ENCODE peak calls at places on chromosomes 12 and 14, in six cellular contexts. O is heart left ventricle, I is neural progenitor cell, K is GM10248, B is fibroblast of lung, A is pancreas. X is an unnamed sample.

GRCh38 chr12:64181504-64182291 is 40.4 kb downstream of the KICS2 start:
- DNase-seq in O (no peak), I (peak), K (no peak), B (peak), A (peak), X (no peak)

GRCh38 chr12:111304642-111305071 is 64.2 kb downstream of the PHETA1 start:
- DNase-seq in O (no peak), I (peak), K (peak), B (no peak), A (no peak), X (no peak)

GRCh38 chr12:76878045-76878898 is 547 bp downstream of the CSRP2 start:
- DNase-seq in O (no peak), I (peak), K (peak), B (peak), A (peak), X (peak)

GRCh38 chr12:50708619-50709018 is 55.3 kb upstream of the ATF1 start:
- DNase-seq in O (no peak), I (no peak), K (no peak), B (no peak), A (no peak), X (no peak)

GRCh38 chr12:116141110-116141832 is 136.2 kb downstream of the MED13L start:
- DNase-seq in O (no peak), I (no peak), K (no peak), B (no peak), A (no peak), X (no peak)

GRCh38 chr12:128586630-128587029 is 237.1 kb downstream of the SLC15A4 start:
- DNase-seq in O (no peak), I (peak), K (no peak), B (no peak), A (no peak), X (no peak)

GRCh38 chr14:64549805-64550538 is at the start of gene PPP1R36:
- DNase-seq in O (peak), I (peak), K (peak), B (peak), A (peak), X (no peak)

GRCh38 chr12:75041481-75041880 is 168.2 kb downstream of the KCNC2 start:
- DNase-seq in O (no peak), I (no peak), K (no peak), B (no peak), A (no peak), X (no peak)

GRCh38 chr14:21612324-21612723 is 22.4 kb downstream of the OR10G2 start:
- DNase-seq in O (no peak), I (no peak), K (peak), B (no peak), A (no peak), X (no peak)

GRCh38 chr14:88129306-88130056 is 124.5 kb downstream of the GPR65 start:
- DNase-seq in O (no peak), I (no peak), K (no peak), B (peak), A (no peak), X (no peak)

GRCh38 chr12:56839489-56840442 is 76.6 kb downstream of the HSD17B6 start:
- DNase-seq in O (peak), I (peak), K (peak), B (peak), A (peak), X (no peak)

GRCh38 chr12:91685917-91686316 is 459.7 kb downstream of the BTG1 start:
- DNase-seq in O (no peak), I (no peak), K (no peak), B (peak), A (no peak), X (no peak)

GRCh38 chr12:19967486-19967885 is 400.9 kb upstream of the PDE3A start:
- DNase-seq in O (no peak), I (no peak), K (no peak), B (peak), A (peak), X (no peak)

GRCh38 chr12:106307176-106307575 is 4.6 kb downstream of the TCP11L2 start:
- DNase-seq in O (no peak), I (no peak), K (no peak), B (no peak), A (no peak), X (no peak)
- TF ChIP-seq CTCF in O (no peak), I (no peak), K (no peak), B (no peak), A (no peak), X (no peak)

GRCh38 chr12:26954027-26954426 is 15.8 kb downstream of the FGFR1OP2 start:
- DNase-seq in O (no peak), I (no peak), K (no peak), B (no peak), A (no peak), X (no peak)
- TF ChIP-seq CTCF in O (no peak), I (no peak), K (no peak), B (no peak), A (no peak), X (no peak)

GRCh38 chr12:65637774-65638173 is 186.5 kb upstream of the HMGA2 start:
- DNase-seq in O (no peak), I (no peak), K (no peak), B (peak), A (no peak), X (no peak)

GRCh38 chr12:65638324-65638723 is 186.0 kb upstream of the HMGA2 start:
- DNase-seq in O (no peak), I (peak), K (no peak), B (no peak), A (no peak), X (no peak)

GRCh38 chr12:65636436-65636835 is 187.8 kb upstream of the HMGA2 start:
- DNase-seq in O (no peak), I (no peak), K (no peak), B (no peak), A (no peak), X (no peak)

GRCh38 chr12:65634626-65635331 is 189.5 kb upstream of the HMGA2 start:
- DNase-seq in O (no peak), I (no peak), K (no peak), B (peak), A (no peak), X (no peak)

GRCh38 chr12:65637150-65637549 is 187.1 kb upstream of the HMGA2 start:
- DNase-seq in O (no peak), I (no peak), K (no peak), B (no peak), A (no peak), X (no peak)
- TF ChIP-seq CTCF in O (no peak), I (no peak), K (no peak), B (no peak), A (no peak), X (no peak)

GRCh38 chr12:3342051-3342450 is 149.0 kb upstream of the PRMT8 start:
- DNase-seq in O (no peak), I (peak), K (no peak), B (peak), A (no peak), X (no peak)
- TF ChIP-seq CTCF in O (peak), I (peak), K (no peak), B (peak), A (no peak), X (peak)

GRCh38 chr14:30273564-30273880 is 285.4 kb upstream of the G2E3 start:
- DNase-seq in O (no peak), I (no peak), K (no peak), B (no peak), A (no peak), X (no peak)

GRCh38 chr14:30266290-30266689 is 292.7 kb upstream of the G2E3 start:
- DNase-seq in O (no peak), I (no peak), K (no peak), B (no peak), A (no peak), X (no peak)

GRCh38 chr14:30267141-30267540 is 291.8 kb upstream of the G2E3 start:
- DNase-seq in O (no peak), I (no peak), K (no peak), B (peak), A (no peak), X (no peak)

GRCh38 chr14:30272848-30273563 is 286.0 kb upstream of the G2E3 start:
- DNase-seq in O (no peak), I (peak), K (no peak), B (no peak), A (no peak), X (no peak)

GRCh38 chr14:30270200-30271161 is 288.5 kb upstream of the G2E3 start:
- DNase-seq in O (peak), I (peak), K (peak), B (peak), A (peak), X (peak)
- TF ChIP-seq CTCF in O (peak), I (peak), K (peak), B (peak), A (peak), X (peak)

X was measured in type B pancreatic cell.